ENCODE peak calls at places on chromosomes 11 and 22, in four cellular contexts. A, K, M and N are unnamed samples.

GRCh38 chr22:19889951-19890350 is 35.3 kb upstream of the GNB1L start:
- DNase-seq in A (no peak), K (no peak), M (no peak), N (no peak)

GRCh38 chr11:102577182-102577581 is 46.6 kb upstream of the MMP7 start:
- DNase-seq in A (no peak), K (no peak), M (no peak), N (no peak)

GRCh38 chr22:17638182-17638431 is 450 bp upstream of the BCL2L13 start:
- DNase-seq in A (no peak), K (no peak), M (no peak), N (no peak)

GRCh38 chr22:48800036-48800885 is 1027.4 kb downstream of the BRD1 start:
- DNase-seq in A (no peak), K (no peak), M (no peak), N (no peak)

GRCh38 chr22:36028646-36029405 is at the start of gene RBFOX2:
- DNase-seq in A (peak; percentile 99), K (peak; percentile 91), M (no peak), N (peak; percentile 91)

GRCh38 chr22:32911526-32911925 is 110.0 kb downstream of the TIMP3 start:
- DNase-seq in A (no peak), K (no peak), M (no peak), N (no peak)

GRCh38 chr11:109697140-109697843 is 275.3 kb downstream of the C11orf87 start:
- DNase-seq in A (peak; percentile 33), K (peak; percentile 22), M (no peak), N (peak; percentile 23)

GRCh38 chr11:34308821-34309585 is 48.8 kb downstream of the ABTB2 start:
- DNase-seq in A (no peak), K (no peak), M (no peak), N (peak; percentile 86)

GRCh38 chr11:17781221-17781620 is 46.6 kb downstream of the KCNC1 start:
- DNase-seq in A (no peak), K (no peak), M (no peak), N (no peak)

GRCh38 chr11:93611836-93612677 is 49.4 kb upstream of the CEP295 start:
- DNase-seq in A (no peak), K (no peak), M (no peak), N (no peak)

GRCh38 chr11:10268746-10269487 is 25.1 kb downstream of the SBF2 start:
- DNase-seq in A (no peak), K (no peak), M (no peak), N (no peak)

GRCh38 chr11:6813651-6814050 is 14.2 kb upstream of the OR6A2 start:
- DNase-seq in A (no peak), K (no peak), M (no peak), N (no peak)

GRCh38 chr11:17865765-17866428 is 131.3 kb downstream of the KCNC1 start:
- DNase-seq in A (no peak), K (no peak), M (no peak), N (no peak)

GRCh38 chr22:41094036-41094435 is 1.6 kb downstream of the EP300 start:
- DNase-seq in A (no peak), K (no peak), M (no peak), N (peak; percentile 31)

GRCh38 chr22:48157676-48158075 is 1395.2 kb downstream of the TBC1D22A start:
- DNase-seq in A (no peak), K (no peak), M (no peak), N (no peak)

GRCh38 chr11:23405350-23405937 is 545.2 kb upstream of the CCDC179 start:
- DNase-seq in A (no peak), K (no peak), M (no peak), N (no peak)

GRCh38 chr11:2688381-2689231 is 11.2 kb downstream of the KCNQ1OT1 start:
- DNase-seq in A (peak; percentile 6), K (no peak), M (no peak), N (no peak)

GRCh38 chr11:61082161-61082870 is 20.0 kb upstream of the CD5 start:
- DNase-seq in A (no peak), K (no peak), M (no peak), N (no peak)

GRCh38 chr11:1935156-1936071 is 11.7 kb upstream of the MRPL23 start:
- DNase-seq in A (no peak), K (no peak), M (no peak), N (no peak)

GRCh38 chr22:37568448-37569008 is 8.2 kb downstream of the CDC42EP1 start:
- DNase-seq in A (no peak), K (no peak), M (no peak), N (no peak)

GRCh38 chr22:37566903-37567798 is 6.9 kb downstream of the CDC42EP1 start:
- DNase-seq in A (peak; percentile 92), K (peak; percentile 44), M (peak; percentile 84), N (peak; percentile 61)

GRCh38 chr22:37569009-37569920 is 9.0 kb downstream of the CDC42EP1 start:
- DNase-seq in A (no peak), K (peak; percentile 35), M (no peak), N (peak; percentile 90)

GRCh38 chr22:37566329-37566837 is 6.1 kb downstream of the CDC42EP1 start:
- DNase-seq in A (no peak), K (no peak), M (no peak), N (no peak)

DNA sequence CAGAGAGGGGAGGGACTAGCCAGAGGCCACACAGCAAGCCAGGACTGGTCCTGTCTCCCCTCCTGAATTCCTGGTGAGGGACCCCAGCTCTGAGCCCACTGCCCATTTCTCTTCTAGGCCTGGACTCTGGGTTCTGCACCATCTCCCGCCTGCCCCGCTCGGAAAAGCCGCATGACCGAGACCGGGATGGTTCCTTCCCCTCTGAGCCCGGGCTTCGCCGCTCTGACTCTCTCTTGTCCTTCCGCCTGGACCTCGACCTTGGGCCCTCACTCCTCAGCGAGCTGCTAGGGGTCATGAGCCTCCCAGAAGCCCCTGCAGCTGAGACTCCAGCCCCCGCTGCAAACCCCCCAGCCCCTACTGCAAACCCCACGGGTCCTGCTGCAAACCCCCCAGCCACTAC is 7.7 kb downstream of the CDC42EP1 start:
- DNase-seq in A (no peak), K (no peak), M (no peak), N (no peak)
- TF ChIP-seq NR2C2 in A (no peak), K (no peak), M (no peak), N (no peak)

GRCh38 chr11:122215244-122215992 is 99.4 kb upstream of the BLID start:
- DNase-seq in A (peak; percentile 82), K (peak; percentile 37), M (no peak), N (peak; percentile 29)
- TF ChIP-seq NR2C2 in A (no peak), K (no peak), M (no peak), N (no peak)

GRCh38 chr11:88454881-88455280 is 117.3 kb upstream of the CTSC start:
- DNase-seq in A (no peak), K (no peak), M (no peak), N (no peak)
- TF ChIP-seq NR2C2 in A (no peak), K (no peak), M (no peak), N (no peak)

DNA sequence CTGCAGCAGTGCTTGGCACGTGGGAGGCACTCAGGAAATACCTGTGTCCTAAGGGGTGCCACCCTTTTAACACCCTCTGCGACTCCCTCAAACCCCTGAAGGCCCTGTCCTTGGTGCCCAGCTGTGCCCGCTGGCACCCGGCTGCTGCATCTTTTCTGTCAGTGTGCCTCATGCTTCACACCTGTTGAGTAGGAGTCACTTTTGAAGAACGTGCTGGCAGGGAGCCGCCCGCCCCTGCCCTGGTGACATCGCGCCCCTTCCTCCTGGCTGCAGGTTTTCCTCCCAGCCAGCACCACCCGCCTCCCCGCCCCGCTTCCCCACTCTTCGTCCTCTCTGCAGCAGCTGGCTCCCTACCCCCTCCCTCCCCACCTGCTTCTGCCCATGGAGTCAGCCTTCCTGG is 17.8 kb downstream of the FRMD8 start:
- DNase-seq in A (no peak), K (no peak), M (no peak), N (no peak)
- TF ChIP-seq NR2C2 in A (no peak), K (no peak), M (no peak), N (no peak)